ENCODE peak calls at places on chromosome 15, in nine cellular contexts. One of them, this sample, is unnamed.

GRCh38 chr15:67570875-67571642 is 28.6 kb downstream of the MAP2K5 start:
- DNase-seq in heart right ventricle: no peak
- DNase-seq in choroid plexus epithelial cell: no peak
- DNase-seq in coronary artery: no peak
- DNase-seq in gastrocnemius medialis: no peak
- DNase-seq in cardiac fibroblast: no peak
- DNase-seq in GM13976: no peak
- DNase-seq in B cell: no peak
- DNase-seq in psoas muscle: no peak
- DNase-seq in this sample: no peak

GRCh38 chr15:79593119-79593869 is 161.2 kb downstream of the MINAR1 start:
- DNase-seq in heart right ventricle: no peak
- DNase-seq in choroid plexus epithelial cell: peak; percentile 50
- DNase-seq in coronary artery: no peak
- DNase-seq in gastrocnemius medialis: no peak
- DNase-seq in cardiac fibroblast: peak; percentile 7
- DNase-seq in GM13976: no peak
- DNase-seq in B cell: no peak
- DNase-seq in psoas muscle: no peak
- DNase-seq in this sample: no peak

GRCh38 chr15:63491979-63492378 is 12.4 kb upstream of the USP3 start:
- DNase-seq in heart right ventricle: no peak
- DNase-seq in choroid plexus epithelial cell: peak; percentile 94
- DNase-seq in coronary artery: no peak
- DNase-seq in gastrocnemius medialis: no peak
- DNase-seq in cardiac fibroblast: peak; percentile 88
- DNase-seq in GM13976: no peak
- DNase-seq in B cell: no peak
- DNase-seq in psoas muscle: no peak
- DNase-seq in this sample: no peak

GRCh38 chr15:51171578-51171932 is 76.8 kb upstream of the TNFAIP8L3 start:
- DNase-seq in heart right ventricle: no peak
- DNase-seq in choroid plexus epithelial cell: no peak
- DNase-seq in coronary artery: no peak
- DNase-seq in gastrocnemius medialis: no peak
- DNase-seq in cardiac fibroblast: no peak
- DNase-seq in GM13976: no peak
- DNase-seq in B cell: no peak
- DNase-seq in psoas muscle: no peak
- DNase-seq in this sample: no peak

GRCh38 chr15:42156266-42156922 is at the start of gene PLA2G4F:
- DNase-seq in heart right ventricle: no peak
- DNase-seq in choroid plexus epithelial cell: no peak
- DNase-seq in coronary artery: no peak
- DNase-seq in gastrocnemius medialis: peak; percentile 81
- DNase-seq in cardiac fibroblast: no peak
- DNase-seq in GM13976: no peak
- DNase-seq in B cell: no peak
- DNase-seq in psoas muscle: no peak
- DNase-seq in this sample: no peak

GRCh38 chr15:43550527-43551363 is 33.3 kb downstream of the MAP1A start:
- DNase-seq in heart right ventricle: no peak
- DNase-seq in choroid plexus epithelial cell: peak; percentile 13
- DNase-seq in coronary artery: no peak
- DNase-seq in gastrocnemius medialis: no peak
- DNase-seq in cardiac fibroblast: peak; percentile 54
- DNase-seq in GM13976: no peak
- DNase-seq in B cell: no peak
- DNase-seq in psoas muscle: peak; percentile 30
- DNase-seq in this sample: no peak

GRCh38 chr15:69225355-69226027 is 65.1 kb downstream of the GLCE start:
- DNase-seq in heart right ventricle: no peak
- DNase-seq in choroid plexus epithelial cell: peak; percentile 80
- DNase-seq in coronary artery: no peak
- DNase-seq in gastrocnemius medialis: no peak
- DNase-seq in cardiac fibroblast: peak; percentile 71
- DNase-seq in GM13976: no peak
- DNase-seq in B cell: no peak
- DNase-seq in psoas muscle: no peak
- DNase-seq in this sample: no peak

GRCh38 chr15:67093146-67093874 is 27.9 kb downstream of the SMAD3 start:
- DNase-seq in heart right ventricle: no peak
- DNase-seq in choroid plexus epithelial cell: no peak
- DNase-seq in coronary artery: no peak
- DNase-seq in gastrocnemius medialis: no peak
- DNase-seq in cardiac fibroblast: no peak
- DNase-seq in GM13976: no peak
- DNase-seq in B cell: peak; percentile 87
- DNase-seq in psoas muscle: no peak
- DNase-seq in this sample: no peak

GRCh38 chr15:90497912-90498311 is 31.8 kb upstream of the CRTC3 start:
- DNase-seq in heart right ventricle: no peak
- DNase-seq in choroid plexus epithelial cell: no peak
- DNase-seq in coronary artery: no peak
- DNase-seq in gastrocnemius medialis: no peak
- DNase-seq in cardiac fibroblast: no peak
- DNase-seq in GM13976: no peak
- DNase-seq in B cell: no peak
- DNase-seq in psoas muscle: no peak
- DNase-seq in this sample: no peak

GRCh38 chr15:83930813-83931212 is 276.9 kb downstream of the ADAMTSL3 start:
- DNase-seq in heart right ventricle: no peak
- DNase-seq in choroid plexus epithelial cell: peak; percentile 48
- DNase-seq in coronary artery: no peak
- DNase-seq in gastrocnemius medialis: no peak
- DNase-seq in cardiac fibroblast: no peak
- DNase-seq in GM13976: no peak
- DNase-seq in B cell: no peak
- DNase-seq in psoas muscle: no peak
- DNase-seq in this sample: no peak

GRCh38 chr15:95647878-95648277 is 682.6 kb upstream of the NR2F2 start:
- DNase-seq in heart right ventricle: no peak
- DNase-seq in choroid plexus epithelial cell: no peak
- DNase-seq in coronary artery: no peak
- DNase-seq in gastrocnemius medialis: no peak
- DNase-seq in cardiac fibroblast: no peak
- DNase-seq in GM13976: no peak
- DNase-seq in B cell: no peak
- DNase-seq in psoas muscle: no peak
- DNase-seq in this sample: no peak

GRCh38 chr15:33098082-33099058 is 96.1 kb downstream of the FMN1 start:
- DNase-seq in heart right ventricle: no peak
- DNase-seq in choroid plexus epithelial cell: peak; percentile 87
- DNase-seq in coronary artery: no peak
- DNase-seq in gastrocnemius medialis: no peak
- DNase-seq in cardiac fibroblast: peak; percentile 39
- DNase-seq in GM13976: no peak
- DNase-seq in B cell: no peak
- DNase-seq in psoas muscle: no peak
- DNase-seq in this sample: no peak

GRCh38 chr15:51856714-51857380 is 27.4 kb downstream of the TMOD3 start:
- DNase-seq in heart right ventricle: no peak
- DNase-seq in choroid plexus epithelial cell: no peak
- DNase-seq in coronary artery: no peak
- DNase-seq in gastrocnemius medialis: no peak
- DNase-seq in cardiac fibroblast: no peak
- DNase-seq in GM13976: no peak
- DNase-seq in B cell: no peak
- DNase-seq in psoas muscle: no peak
- DNase-seq in this sample: no peak

GRCh38 chr15:48318131-48318530 is 13.1 kb upstream of the DUT start:
- DNase-seq in heart right ventricle: no peak
- DNase-seq in choroid plexus epithelial cell: no peak
- DNase-seq in coronary artery: no peak
- DNase-seq in gastrocnemius medialis: no peak
- DNase-seq in cardiac fibroblast: no peak
- DNase-seq in GM13976: no peak
- DNase-seq in B cell: no peak
- DNase-seq in psoas muscle: no peak
- DNase-seq in this sample: no peak

GRCh38 chr15:28101201-28101600 is 2.1 kb upstream of the OCA2 start:
- DNase-seq in heart right ventricle: no peak
- DNase-seq in choroid plexus epithelial cell: no peak
- DNase-seq in coronary artery: peak; percentile 52
- DNase-seq in gastrocnemius medialis: no peak
- DNase-seq in cardiac fibroblast: no peak
- DNase-seq in GM13976: no peak
- DNase-seq in B cell: no peak
- DNase-seq in psoas muscle: no peak
- DNase-seq in this sample: no peak

GRCh38 chr15:49606594-49606993 is 14.0 kb downstream of the FAM227B start:
- DNase-seq in heart right ventricle: no peak
- DNase-seq in choroid plexus epithelial cell: peak; percentile 14
- DNase-seq in coronary artery: no peak
- DNase-seq in gastrocnemius medialis: no peak
- DNase-seq in cardiac fibroblast: no peak
- DNase-seq in GM13976: no peak
- DNase-seq in B cell: no peak
- DNase-seq in psoas muscle: no peak
- DNase-seq in this sample: no peak
- TF ChIP-seq CTCF in heart right ventricle: no peak
- TF ChIP-seq CTCF in choroid plexus epithelial cell: peak; percentile 45
- TF ChIP-seq CTCF in coronary artery: no peak
- TF ChIP-seq CTCF in gastrocnemius medialis: no peak
- TF ChIP-seq CTCF in cardiac fibroblast: peak; percentile 25
- TF ChIP-seq CTCF in GM13976: no peak
- TF ChIP-seq CTCF in B cell: no peak
- TF ChIP-seq CTCF in psoas muscle: no peak
- TF ChIP-seq CTCF in this sample: no peak

GRCh38 chr15:25738171-25738792 is 124.8 kb downstream of the ATP10A start:
- DNase-seq in heart right ventricle: no peak
- DNase-seq in choroid plexus epithelial cell: no peak
- DNase-seq in coronary artery: no peak
- DNase-seq in gastrocnemius medialis: no peak
- DNase-seq in cardiac fibroblast: peak; percentile 8
- DNase-seq in GM13976: no peak
- DNase-seq in B cell: no peak
- DNase-seq in psoas muscle: no peak
- DNase-seq in this sample: no peak

GRCh38 chr15:25740438-25741252 is 122.5 kb downstream of the ATP10A start:
- DNase-seq in heart right ventricle: no peak
- DNase-seq in choroid plexus epithelial cell: no peak
- DNase-seq in coronary artery: no peak
- DNase-seq in gastrocnemius medialis: no peak
- DNase-seq in cardiac fibroblast: no peak
- DNase-seq in GM13976: no peak
- DNase-seq in B cell: no peak
- DNase-seq in psoas muscle: no peak
- DNase-seq in this sample: no peak

GRCh38 chr15:25742008-25742407 is 121.1 kb downstream of the ATP10A start:
- DNase-seq in heart right ventricle: no peak
- DNase-seq in choroid plexus epithelial cell: no peak
- DNase-seq in coronary artery: no peak
- DNase-seq in gastrocnemius medialis: no peak
- DNase-seq in cardiac fibroblast: no peak
- DNase-seq in GM13976: no peak
- DNase-seq in B cell: no peak
- DNase-seq in psoas muscle: no peak
- DNase-seq in this sample: no peak

GRCh38 chr15:25741253-25741575 is 121.9 kb downstream of the ATP10A start:
- DNase-seq in heart right ventricle: no peak
- DNase-seq in choroid plexus epithelial cell: no peak
- DNase-seq in coronary artery: no peak
- DNase-seq in gastrocnemius medialis: no peak
- DNase-seq in cardiac fibroblast: no peak
- DNase-seq in GM13976: no peak
- DNase-seq in B cell: peak; percentile 55
- DNase-seq in psoas muscle: no peak
- DNase-seq in this sample: no peak

DNA sequence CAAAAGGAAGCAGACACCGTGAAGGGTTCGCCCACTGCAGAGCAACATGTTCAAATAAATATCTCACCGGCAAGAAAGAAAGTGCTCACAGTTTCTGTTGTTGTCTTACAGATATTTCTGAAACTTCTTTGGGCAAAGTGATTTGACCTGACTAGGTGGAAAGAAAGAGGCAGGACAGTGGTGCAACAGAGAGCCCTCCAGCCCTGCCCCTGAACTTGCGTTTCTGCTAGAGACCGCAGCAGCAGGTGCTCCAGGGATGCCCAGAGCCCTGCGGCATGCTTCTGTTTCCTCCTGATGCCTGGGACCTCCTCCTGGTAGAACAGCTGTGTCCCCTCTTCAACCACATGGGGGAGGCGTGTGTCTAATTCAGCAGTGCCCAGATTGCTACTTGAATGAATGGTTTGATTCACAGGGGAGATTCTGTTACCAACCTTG is 123.4 kb downstream of the ATP10A start:
- DNase-seq in heart right ventricle: no peak
- DNase-seq in choroid plexus epithelial cell: peak; percentile 9
- DNase-seq in coronary artery: no peak
- DNase-seq in gastrocnemius medialis: no peak
- DNase-seq in cardiac fibroblast: peak; percentile 53
- DNase-seq in GM13976: no peak
- DNase-seq in B cell: peak; percentile 47
- DNase-seq in psoas muscle: no peak
- DNase-seq in this sample: no peak
- TF ChIP-seq CTCF in heart right ventricle: no peak
- TF ChIP-seq CTCF in choroid plexus epithelial cell: peak; percentile 28
- TF ChIP-seq CTCF in coronary artery: peak; percentile 13
- TF ChIP-seq CTCF in gastrocnemius medialis: no peak
- TF ChIP-seq CTCF in cardiac fibroblast: peak; percentile 41
- TF ChIP-seq CTCF in GM13976: no peak
- TF ChIP-seq CTCF in B cell: peak; percentile 10
- TF ChIP-seq CTCF in psoas muscle: peak; percentile 27
- TF ChIP-seq CTCF in this sample: peak; percentile 27

GRCh38 chr15:75314552-75315290 is 21.1 kb upstream of the COMMD4 start:
- DNase-seq in heart right ventricle: no peak
- DNase-seq in choroid plexus epithelial cell: no peak
- DNase-seq in coronary artery: no peak
- DNase-seq in gastrocnemius medialis: no peak
- DNase-seq in cardiac fibroblast: no peak
- DNase-seq in GM13976: no peak
- DNase-seq in B cell: no peak
- DNase-seq in psoas muscle: no peak
- DNase-seq in this sample: no peak
- TF ChIP-seq CTCF in heart right ventricle: no peak
- TF ChIP-seq CTCF in choroid plexus epithelial cell: no peak
- TF ChIP-seq CTCF in coronary artery: no peak
- TF ChIP-seq CTCF in gastrocnemius medialis: no peak
- TF ChIP-seq CTCF in cardiac fibroblast: no peak
- TF ChIP-seq CTCF in GM13976: no peak
- TF ChIP-seq CTCF in B cell: peak; percentile 36
- TF ChIP-seq CTCF in psoas muscle: no peak
- TF ChIP-seq CTCF in this sample: no peak

DNA sequence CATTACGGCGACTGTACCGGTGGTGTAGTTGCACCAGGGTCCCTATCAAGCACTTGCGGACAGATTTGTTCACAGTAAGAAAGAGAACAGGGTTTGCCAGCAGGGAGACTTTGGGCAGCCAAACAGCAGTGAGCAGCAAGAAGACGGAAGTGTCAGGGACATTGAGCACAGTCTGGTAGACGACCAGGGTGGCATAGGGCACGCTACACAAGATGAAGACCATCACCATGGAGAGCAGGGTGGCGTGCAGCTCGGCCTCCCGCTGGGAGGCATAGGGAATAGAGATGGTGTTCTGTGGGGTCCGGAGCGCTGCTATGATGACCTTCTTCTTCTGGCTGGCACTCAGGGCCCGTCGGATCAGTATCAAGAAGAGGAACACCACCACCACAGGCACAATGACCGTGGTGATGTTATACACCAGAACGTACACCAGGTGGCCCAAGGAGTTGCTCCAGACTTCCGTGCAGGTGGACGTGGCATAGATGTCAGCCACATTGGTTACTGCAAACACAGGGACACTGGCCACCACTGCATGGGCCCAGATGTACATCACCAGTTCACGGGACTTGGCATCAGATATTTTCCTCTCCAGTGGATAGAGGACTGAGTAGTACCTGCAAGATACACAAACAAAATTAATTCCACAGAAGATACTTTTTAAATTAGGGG is 19.1 kb upstream of the FSIP1 start:
- DNase-seq in heart right ventricle: no peak
- DNase-seq in choroid plexus epithelial cell: peak; percentile 42
- DNase-seq in coronary artery: no peak
- DNase-seq in gastrocnemius medialis: no peak
- DNase-seq in cardiac fibroblast: no peak
- DNase-seq in GM13976: peak; percentile 66
- DNase-seq in B cell: peak; percentile 22
- DNase-seq in psoas muscle: no peak
- DNase-seq in this sample: no peak
- TF ChIP-seq CTCF in heart right ventricle: no peak
- TF ChIP-seq CTCF in choroid plexus epithelial cell: peak; percentile 70
- TF ChIP-seq CTCF in coronary artery: no peak
- TF ChIP-seq CTCF in gastrocnemius medialis: no peak
- TF ChIP-seq CTCF in cardiac fibroblast: peak; percentile 41
- TF ChIP-seq CTCF in GM13976: peak; percentile 62
- TF ChIP-seq CTCF in B cell: peak; percentile 54
- TF ChIP-seq CTCF in psoas muscle: peak; percentile 17
- TF ChIP-seq CTCF in this sample: peak; percentile 44

This sample was measured in progenitor cell of endocrine pancreas.